ENCODE peak calls at places on chromosomes 7 and 10, in eight cellular contexts. Z is GM23338, E is fibroblast of lung, K is left ventricle myocardium inferior, F is AG04450, O is WTC11, G is astrocyte of the cerebellum, S is tibial artery. P is an unnamed sample.
A peak's percentile ranks its signal among the peaks of the same experiment; 100 is the strongest.

GRCh38 chr7:22837308-22837707 is 14.7 kb upstream of the TOMM7 start:
- DNase-seq in Z (no peak), E (no peak), K (no peak), F (no peak), O (no peak), G (no peak), S (no peak), P (no peak)

GRCh38 chr10:1377231-1377630 is 321.0 kb downstream of the WDR37 start:
- DNase-seq in Z (no peak), E (no peak), K (no peak), F (no peak), O (no peak), G (no peak), S (no peak), P (no peak)

GRCh38 chr10:43055991-43056567 is 20.8 kb upstream of the RET start:
- DNase-seq in Z (no peak), E (no peak), K (peak; percentile 11), F (no peak), O (peak; percentile 7), G (no peak), S (no peak), P (no peak)

GRCh38 chr7:137667633-137668387 is 179.0 kb downstream of the DGKI start:
- DNase-seq in Z (no peak), E (peak; percentile 52), K (no peak), F (peak; percentile 70), O (no peak), G (peak; percentile 55), S (no peak), P (no peak)

GRCh38 chr7:131540491-131541162 is 15.8 kb downstream of the PODXL start:
- DNase-seq in Z (no peak), E (no peak), K (no peak), F (no peak), O (no peak), G (no peak), S (no peak), P (no peak)

GRCh38 chr10:72692057-72692891 is at the start of gene MCU:
- DNase-seq in Z (peak; percentile 74), E (peak; percentile 92), K (peak; percentile 95), F (peak; percentile 86), O (peak; percentile 96), G (peak; percentile 88), S (peak; percentile 96), P (peak; percentile 94)

GRCh38 chr7:158535079-158535478 is 52.5 kb downstream of the PTPRN2 start:
- DNase-seq in Z (no peak), E (no peak), K (no peak), F (no peak), O (no peak), G (no peak), S (no peak), P (no peak)

GRCh38 chr10:11683529-11684320 is 58.5 kb upstream of the ECHDC3 start:
- DNase-seq in Z (no peak), E (no peak), K (no peak), F (no peak), O (no peak), G (no peak), S (no peak), P (no peak)

GRCh38 chr7:127938588-127938987 is 92.6 kb downstream of the LRRC4 start:
- DNase-seq in Z (no peak), E (peak; percentile 76), K (no peak), F (peak; percentile 57), O (no peak), G (peak; percentile 82), S (no peak), P (no peak)

GRCh38 chr10:46022978-46023702 is 7.3 kb downstream of the NCOA4 start:
- DNase-seq in Z (peak; percentile 90), E (peak; percentile 94), K (peak; percentile 93), F (peak; percentile 61), O (peak; percentile 88), G (peak; percentile 87), S (peak; percentile 89), P (peak; percentile 84)

GRCh38 chr7:104979167-104979841 is 34.7 kb upstream of the KMT2E start:
- DNase-seq in Z (peak; percentile 44), E (peak; percentile 63), K (no peak), F (no peak), O (peak; percentile 19), G (peak; percentile 75), S (peak; percentile 75), P (no peak)

GRCh38 chr7:33686001-33686591 is 219.2 kb upstream of the BMPER start:
- DNase-seq in Z (peak; percentile 62), E (no peak), K (no peak), F (no peak), O (peak; percentile 17), G (no peak), S (no peak), P (no peak)

GRCh38 chr10:33412261-33413092 is 78.0 kb upstream of the NRP1 start:
- DNase-seq in Z (no peak), E (peak; percentile 92), K (no peak), F (peak; percentile 58), O (no peak), G (peak; percentile 57), S (peak; percentile 69), P (no peak)

GRCh38 chr10:85408388-85408787 is 958.2 kb downstream of the GRID1 start:
- DNase-seq in Z (no peak), E (no peak), K (no peak), F (no peak), O (no peak), G (no peak), S (no peak), P (no peak)

DNA sequence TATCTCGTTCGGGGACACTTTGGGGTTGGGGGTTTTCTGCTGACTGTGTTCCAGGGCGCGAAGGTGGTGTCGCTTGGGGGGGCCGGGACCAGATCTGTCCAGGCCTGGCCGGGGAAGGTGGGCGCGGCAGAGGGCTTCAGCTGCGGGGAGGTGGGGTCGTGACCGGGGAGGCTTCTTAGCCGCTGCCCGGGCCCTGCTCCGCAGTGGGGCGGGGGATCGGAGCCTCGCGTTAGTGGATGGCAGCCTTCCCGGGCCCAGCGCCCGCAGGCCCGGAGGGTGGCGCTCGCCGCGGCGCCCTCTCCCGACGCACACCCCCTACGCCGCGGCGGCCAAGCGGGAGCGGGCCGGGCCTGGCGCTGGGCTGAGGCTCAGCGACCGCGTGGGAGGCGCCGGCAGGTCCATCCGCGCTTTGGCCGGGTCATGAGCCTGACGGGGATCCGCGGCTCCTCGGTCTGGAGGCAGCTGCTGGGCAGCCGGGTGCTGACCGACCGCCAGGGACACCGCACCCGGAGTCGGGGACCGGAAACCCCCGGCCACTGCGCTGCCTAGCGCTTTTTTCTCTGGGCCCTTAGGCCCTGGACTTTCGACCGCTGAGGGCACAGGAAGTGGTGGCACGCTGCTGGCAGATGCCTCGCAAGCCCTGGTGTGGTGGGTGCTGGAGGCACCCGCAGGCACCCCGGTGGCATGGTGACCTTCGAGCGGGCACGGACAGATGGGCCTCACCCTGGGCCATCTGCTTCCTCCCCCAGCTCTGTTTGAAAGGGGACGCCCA is 1.2 kb downstream of the AGAP3 start:
- DNase-seq in Z (no peak), E (peak; percentile 62), K (peak; percentile 72), F (no peak), O (no peak), G (no peak), S (peak; percentile 49), P (peak; percentile 68)
- TF ChIP-seq CTCF in Z (no peak), E (peak; percentile 2), K (peak; percentile 58), F (peak; percentile 2), O (no peak), G (no peak), S (peak; percentile 33), P (peak; percentile 52)

GRCh38 chr10:88745633-88746032 is 14.2 kb upstream of the LIPN start:
- DNase-seq in Z (no peak), E (no peak), K (no peak), F (no peak), O (no peak), G (no peak), S (no peak), P (no peak)

GRCh38 chr10:88743999-88744398 is 15.8 kb upstream of the LIPN start:
- DNase-seq in Z (peak; percentile 46), E (no peak), K (no peak), F (no peak), O (peak; percentile 36), G (no peak), S (no peak), P (no peak)
- TF ChIP-seq CTCF in Z (no peak), E (no peak), K (no peak), F (no peak), O (no peak), G (no peak), S (no peak), P (no peak)

DNA sequence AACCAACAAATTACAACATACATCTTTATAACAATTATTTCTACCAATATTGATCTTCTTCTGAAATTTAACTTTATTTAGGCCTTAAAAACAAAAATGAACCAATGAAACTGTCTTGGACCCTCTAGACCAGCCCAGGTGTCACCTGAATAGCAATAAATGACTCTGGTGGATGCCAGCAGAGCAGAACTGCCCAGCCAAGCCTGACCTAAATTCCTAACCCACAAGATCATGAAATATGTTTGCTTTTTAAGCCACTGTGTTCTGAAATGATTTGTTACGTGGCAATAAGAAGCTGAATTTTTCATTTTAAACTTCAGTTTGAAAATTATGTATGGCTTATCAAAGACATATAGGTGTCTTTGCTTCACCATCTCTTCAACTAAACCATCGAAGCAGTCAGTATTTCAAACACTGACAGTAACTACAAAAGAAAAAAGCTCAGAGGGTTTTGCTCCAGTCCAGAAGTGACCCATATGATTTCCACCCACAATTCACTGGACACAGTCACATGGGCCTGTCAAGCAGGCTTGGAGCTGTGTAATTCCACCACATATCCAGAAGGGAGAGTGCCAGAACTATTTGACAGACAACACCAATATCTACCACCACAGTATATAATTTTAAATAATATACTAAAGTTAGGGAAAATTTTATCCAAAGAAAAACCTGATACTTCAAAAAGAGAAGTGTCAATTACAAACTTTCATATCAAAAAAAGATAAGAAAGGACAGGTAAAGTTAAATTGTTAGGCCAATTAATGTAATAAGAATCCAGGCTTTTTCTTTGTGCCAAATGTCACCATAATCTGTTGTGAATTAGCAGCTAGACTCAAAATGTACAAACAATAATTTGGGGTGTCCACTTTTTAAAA is 94.5 kb downstream of the KMT2C start:
- DNase-seq in Z (peak; percentile 28), E (peak; percentile 78), K (no peak), F (peak; percentile 18), O (no peak), G (peak; percentile 38), S (no peak), P (no peak)
- TF ChIP-seq CTCF in Z (no peak), E (peak; percentile 62), K (peak; percentile 71), F (peak; percentile 57), O (no peak), G (peak; percentile 57), S (peak; percentile 50), P (peak; percentile 49)

GRCh38 chr10:51881213-51881612 is 181.8 kb upstream of the CSTF2T start:
- DNase-seq in Z (no peak), E (no peak), K (no peak), F (no peak), O (no peak), G (no peak), S (no peak), P (no peak)

GRCh38 chr10:51892313-51892712 is 192.9 kb upstream of the CSTF2T start:
- DNase-seq in Z (no peak), E (no peak), K (no peak), F (no peak), O (no peak), G (no peak), S (no peak), P (no peak)

GRCh38 chr10:51888263-51888662 is 188.9 kb upstream of the CSTF2T start:
- DNase-seq in Z (no peak), E (no peak), K (no peak), F (no peak), O (no peak), G (no peak), S (no peak), P (no peak)

GRCh38 chr10:51886438-51887068 is 187.2 kb upstream of the CSTF2T start:
- DNase-seq in Z (no peak), E (peak; percentile 63), K (no peak), F (peak; percentile 33), O (no peak), G (no peak), S (no peak), P (no peak)
- TF ChIP-seq CTCF in Z (no peak), E (no peak), K (no peak), F (no peak), O (no peak), G (no peak), S (no peak), P (no peak)